ENCODE peak calls at places on chromosomes 7 and 10, in five cellular contexts. E is T-cell; O is HEK293T; B is GM10248; K is CD4-positive, alpha-beta T cell. P is an unnamed sample.

GRCh38 chr7:144391823-144392255 is 11.7 kb downstream of the NOBOX start:
- DNase-seq in B (peak), K (no peak), O (peak), E (no peak), P (peak)

GRCh38 chr7:28483868-28484267 is 71.5 kb downstream of the CREB5 start:
- DNase-seq in K (no peak), O (no peak), E (no peak), B (no peak), P (no peak)

GRCh38 chr10:3433131-3433530 is 260.5 kb upstream of the PITRM1 start:
- DNase-seq in O (no peak), B (no peak), K (no peak), E (no peak), P (no peak)

GRCh38 chr7:151806938-151807775 is 69.8 kb downstream of the PRKAG2 start:
- DNase-seq in O (no peak), E (no peak), K (no peak), B (no peak), P (no peak)

GRCh38 chr7:121113288-121113687 is 124.8 kb downstream of the CPED1 start:
- DNase-seq in E (no peak), K (no peak), O (no peak), B (no peak), P (no peak)

GRCh38 chr10:126730856-126731612 is 60.5 kb upstream of the C10orf90 start:
- DNase-seq in B (no peak), O (no peak), K (no peak), E (no peak), P (no peak)

GRCh38 chr7:134327896-134328295 is 11.2 kb upstream of the SLC35B4 start:
- DNase-seq in O (peak), K (peak), E (peak), B (peak), P (peak)

GRCh38 chr7:101128040-101128834 is 1.3 kb downstream of the SERPINE1 start:
- DNase-seq in B (no peak), K (no peak), O (peak), E (no peak), P (no peak)

P was measured in GM13977.